ENCODE peak calls at places on chromosomes 3 and 15, in four cellular contexts. K is substantia nigra, A is body of pancreas, J is left colon. I is an unnamed sample.

GRCh38 chr3:70857926-70858325 is 545.5 kb upstream of the MDFIC2 start:
- DNase-seq in K (no peak), A (no peak), J (no peak), I (no peak)

GRCh38 chr15:63381301-63382192 is at the start of gene CA12:
- DNase-seq in K (no peak), A (peak; percentile 80), J (peak; percentile 73), I (no peak)

GRCh38 chr3:10768995-10769394 is 47.0 kb upstream of the SLC6A11 start:
- DNase-seq in K (no peak), A (no peak), J (no peak), I (no peak)

GRCh38 chr3:50345586-50345985 is at the start of gene ZMYND10:
- DNase-seq in K (no peak), A (peak; percentile 62), J (peak; percentile 72), I (no peak)

GRCh38 chr3:164155386-164155785 is 922.9 kb downstream of the SI start:
- DNase-seq in K (no peak), A (no peak), J (no peak), I (no peak)

GRCh38 chr15:49235446-49236207 is 65.6 kb downstream of the GALK2 start:
- DNase-seq in K (no peak), A (peak; percentile 48), J (no peak), I (peak; percentile 59)

GRCh38 chr3:97138914-97139541 is 324.6 kb downstream of the EPHA6 start:
- DNase-seq in K (no peak), A (no peak), J (no peak), I (no peak)

GRCh38 chr3:168909260-168909659 is 754.3 kb downstream of the MECOM start:
- DNase-seq in K (no peak), A (no peak), J (no peak), I (no peak)

GRCh38 chr3:194675081-194675640 is 3.2 kb upstream of the LSG1 start:
- DNase-seq in K (no peak), A (no peak), J (no peak), I (no peak)